ENCODE peak calls at places on chromosome 20, in ten cellular contexts. B is OCI-LY7; G is CD4-positive, alpha-beta T cell; Y is osteoblast; Q is epithelial cell of esophagus; N is foreskin keratinocyte; U is H9; H is spleen; M is left lung; K is mammary epithelial cell. E is an unnamed sample.

GRCh38 chr20:45010399-45010828 is 44.1 kb downstream of the STK4 start:
- DNase-seq in B (no peak), G (no peak), Y (peak), Q (peak), N (peak), U (no peak), H (no peak), M (no peak), K (peak), E (no peak)

GRCh38 chr20:884983-885952 is 30.9 kb downstream of the ANGPT4 start:
- DNase-seq in B (no peak), G (no peak), Y (peak), Q (peak), N (peak), U (peak), H (no peak), M (peak), K (peak), E (no peak)

GRCh38 chr20:3763691-3764601 is 3.6 kb downstream of the ADISSP start:
- DNase-seq in B (no peak), G (no peak), Y (peak), Q (no peak), N (no peak), U (no peak), H (no peak), M (no peak), K (no peak), E (no peak)

GRCh38 chr20:7930386-7930785 is 9.9 kb downstream of the HAO1 start:
- DNase-seq in B (no peak), G (no peak), Y (no peak), Q (peak), N (peak), U (no peak), H (no peak), M (no peak), K (no peak), E (no peak)

GRCh38 chr20:53643031-53643832 is 49.6 kb upstream of the ZNF217 start:
- DNase-seq in B (peak), G (peak), Y (peak), Q (peak), N (peak), U (no peak), H (peak), M (peak), K (peak), E (peak)

GRCh38 chr20:32057785-32058184 is 5.7 kb downstream of the HCK start:
- DNase-seq in B (no peak), G (no peak), Y (no peak), Q (no peak), N (no peak), U (no peak), H (no peak), M (no peak), K (no peak), E (no peak)

GRCh38 chr20:57753332-57754164 is 43.7 kb upstream of the PMEPA1 start:
- DNase-seq in B (no peak), G (no peak), Y (no peak), Q (no peak), N (no peak), U (no peak), H (peak), M (peak), K (no peak), E (no peak)

GRCh38 chr20:58832442-58832841 is 18.3 kb downstream of the GNAS-AS1 start:
- DNase-seq in B (no peak), G (no peak), Y (peak), Q (no peak), N (no peak), U (no peak), H (no peak), M (no peak), K (no peak), E (no peak)

GRCh38 chr20:3766832-3767433 is 620 bp downstream of the ADISSP start:
- DNase-seq in B (peak), G (no peak), Y (peak), Q (no peak), N (no peak), U (no peak), H (no peak), M (peak), K (no peak), E (no peak)

GRCh38 chr20:24289737-24290481 is 179.5 kb upstream of the SYNDIG1 start:
- DNase-seq in B (no peak), G (no peak), Y (no peak), Q (no peak), N (no peak), U (peak), H (no peak), M (no peak), K (no peak), E (no peak)

GRCh38 chr20:50229156-50229605 is 38.6 kb downstream of the CEBPB start:
- DNase-seq in B (no peak), G (no peak), Y (peak), Q (no peak), N (no peak), U (no peak), H (no peak), M (no peak), K (no peak), E (no peak)

GRCh38 chr20:24465168-24465567 is 4.3 kb upstream of the SYNDIG1 start:
- DNase-seq in B (no peak), G (no peak), Y (no peak), Q (no peak), N (no peak), U (no peak), H (no peak), M (no peak), K (no peak), E (no peak)

GRCh38 chr20:6058684-6059295 is 4.9 kb upstream of the LRRN4 start:
- DNase-seq in B (no peak), G (no peak), Y (peak), Q (no peak), N (no peak), U (no peak), H (no peak), M (peak), K (no peak), E (no peak)

GRCh38 chr20:44754554-44754953 is 8.9 kb downstream of the KCNK15 start:
- DNase-seq in B (no peak), G (no peak), Y (no peak), Q (no peak), N (no peak), U (no peak), H (no peak), M (no peak), K (no peak), E (no peak)

GRCh38 chr20:58882704-58883089 is 30.2 kb downstream of the GNAS start:
- DNase-seq in B (no peak), G (no peak), Y (no peak), Q (no peak), N (no peak), U (no peak), H (no peak), M (no peak), K (no peak), E (no peak)

GRCh38 chr20:13180986-13181889 is 39.8 kb upstream of the ISM1 start:
- DNase-seq in B (no peak), G (no peak), Y (no peak), Q (no peak), N (no peak), U (no peak), H (no peak), M (no peak), K (no peak), E (no peak)

GRCh38 chr20:8449120-8449519 is 317.1 kb downstream of the PLCB1 start:
- DNase-seq in B (no peak), G (no peak), Y (peak), Q (no peak), N (no peak), U (no peak), H (no peak), M (no peak), K (no peak), E (no peak)

GRCh38 chr20:32453467-32454163 is 95.5 kb downstream of the ASXL1 start:
- DNase-seq in B (no peak), G (no peak), Y (peak), Q (no peak), N (no peak), U (no peak), H (peak), M (no peak), K (no peak), E (no peak)

GRCh38 chr20:24814556-24815195 is 134.4 kb upstream of the CST7 start:
- DNase-seq in B (no peak), G (no peak), Y (peak), Q (no peak), N (no peak), U (no peak), H (peak), M (no peak), K (no peak), E (no peak)

GRCh38 chr20:57664476-57664875 is 44.2 kb upstream of the ZBP1 start:
- DNase-seq in B (no peak), G (no peak), Y (no peak), Q (no peak), N (no peak), U (no peak), H (peak), M (peak), K (no peak), E (no peak)

GRCh38 chr20:3238616-3239025 is 369 bp downstream of the SLC4A11 start:
- DNase-seq in B (peak), G (peak), Y (peak), Q (peak), N (peak), U (peak), H (no peak), M (no peak), K (peak), E (peak)

GRCh38 chr20:58169441-58169840 is 59.0 kb downstream of the ANKRD60 start:
- DNase-seq in B (no peak), G (no peak), Y (peak), Q (no peak), N (no peak), U (no peak), H (no peak), M (no peak), K (no peak), E (no peak)

GRCh38 chr20:1324598-1325172 is 4.3 kb downstream of the SDCBP2 start:
- DNase-seq in B (no peak), G (no peak), Y (peak), Q (no peak), N (no peak), U (no peak), H (peak), M (no peak), K (no peak), E (peak)

GRCh38 chr20:37344506-37345338 is 1.2 kb upstream of the SRC start:
- DNase-seq in B (no peak), G (no peak), Y (peak), Q (peak), N (peak), U (peak), H (peak), M (peak), K (peak), E (no peak)

GRCh38 chr20:19688031-19688806 is 69.8 kb upstream of the RIN2 start:
- DNase-seq in B (no peak), G (no peak), Y (peak), Q (peak), N (peak), U (peak), H (no peak), M (peak), K (peak), E (no peak)

GRCh38 chr20:18702736-18703135 is 110.8 kb upstream of the SCP2D1 start:
- DNase-seq in B (no peak), G (no peak), Y (peak), Q (peak), N (no peak), U (no peak), H (no peak), M (no peak), K (peak), E (no peak)

GRCh38 chr20:51272392-51272791 is 249.5 kb upstream of the KCNG1 start:
- DNase-seq in B (no peak), G (no peak), Y (no peak), Q (peak), N (no peak), U (no peak), H (no peak), M (no peak), K (no peak), E (no peak)

GRCh38 chr20:44496976-44497375 is 21.3 kb downstream of the TTPAL start:
- DNase-seq in B (no peak), G (no peak), Y (peak), Q (peak), N (peak), U (no peak), H (no peak), M (no peak), K (peak), E (no peak)

GRCh38 chr20:51800132-51800721 is 2.1 kb downstream of the SALL4 start:
- DNase-seq in B (peak), G (peak), Y (peak), Q (peak), N (peak), U (peak), H (peak), M (peak), K (peak), E (peak)

GRCh38 chr20:51135926-51136325 is 113.0 kb upstream of the KCNG1 start:
- DNase-seq in B (no peak), G (no peak), Y (no peak), Q (no peak), N (no peak), U (no peak), H (no peak), M (no peak), K (no peak), E (no peak)

GRCh38 chr20:16573011-16573965 is at the start of gene KIF16B:
- DNase-seq in B (peak), G (peak), Y (peak), Q (peak), N (peak), U (peak), H (peak), M (peak), K (peak), E (peak)

DNA sequence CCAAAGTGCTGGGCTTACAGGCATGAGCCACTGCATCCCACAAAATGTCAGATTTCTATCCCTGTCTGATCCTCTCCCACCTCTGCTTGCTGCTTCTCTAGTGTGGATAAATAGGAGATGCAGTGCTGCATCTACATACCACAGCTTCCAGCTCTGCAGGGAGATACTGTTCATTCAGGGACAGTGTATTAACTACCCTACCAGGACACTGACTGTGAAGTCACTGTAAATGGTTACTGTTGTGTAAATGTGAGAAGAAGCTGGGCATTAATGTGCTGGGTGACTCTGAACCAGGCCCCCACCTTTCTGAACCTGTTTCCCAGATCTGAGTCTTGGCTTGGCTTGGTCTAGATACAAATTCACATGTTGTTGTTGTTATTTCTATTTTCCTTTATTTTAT is 488.6 kb upstream of the SULF2 start:
- DNase-seq in B (no peak), G (no peak), Y (no peak), Q (no peak), N (no peak), U (no peak), H (no peak), M (no peak), K (no peak), E (no peak)
- TF ChIP-seq CTCF in B (no peak), G (no peak), Y (no peak), Q (no peak), N (no peak), U (no peak), H (no peak), M (no peak), K (no peak), E (no peak)

GRCh38 chr20:4774209-4774608 is 52.5 kb downstream of the PRND start:
- DNase-seq in B (no peak), G (no peak), Y (no peak), Q (no peak), N (no peak), U (no peak), H (no peak), M (no peak), K (no peak), E (no peak)
- TF ChIP-seq CTCF in B (no peak), G (no peak), Y (no peak), Q (no peak), N (no peak), U (no peak), H (no peak), M (no peak), K (no peak), E (no peak)

DNA sequence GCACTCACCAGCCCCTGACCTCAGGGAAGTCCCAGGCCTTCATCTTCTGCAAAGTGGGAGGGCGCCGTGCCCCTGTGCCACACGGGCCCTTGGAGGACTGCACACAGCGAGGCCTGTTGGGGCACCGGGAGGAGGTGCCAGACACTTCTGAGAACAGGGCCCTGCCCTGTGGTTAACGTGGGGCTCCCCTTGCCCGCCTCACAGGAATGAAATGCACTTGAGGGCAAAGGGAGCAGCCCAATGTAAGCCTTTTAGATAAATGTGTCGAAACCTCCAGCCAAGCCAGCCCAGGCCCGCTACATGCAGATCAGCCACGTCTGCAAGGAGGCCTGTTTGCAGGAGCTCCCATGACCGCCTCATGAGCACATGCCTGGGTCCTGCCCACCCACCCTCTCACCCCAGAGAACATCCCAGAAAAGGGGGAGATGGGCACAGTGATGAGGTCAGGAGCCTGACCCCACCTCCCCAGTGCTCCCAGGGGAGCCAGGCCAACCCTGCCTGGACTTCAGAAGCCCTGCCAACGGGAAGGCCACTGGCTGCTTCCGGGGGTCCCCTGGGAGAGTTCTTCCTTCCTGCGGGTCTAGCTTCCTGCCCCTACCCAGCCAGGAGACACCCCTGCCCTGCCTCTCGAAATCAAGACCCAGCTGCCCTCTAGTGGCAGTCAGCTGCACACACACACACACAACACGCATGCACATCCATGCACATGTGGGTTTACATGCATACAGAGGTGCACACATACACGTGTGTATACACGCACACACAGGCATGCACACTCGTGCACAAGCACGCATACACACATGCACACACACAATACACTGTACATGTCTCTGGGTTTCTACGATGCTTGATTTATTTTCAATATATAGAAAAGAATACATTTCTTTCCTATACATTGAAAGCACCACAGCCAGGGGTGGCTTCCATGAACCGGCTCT is 178.7 kb downstream of the TAF4 start:
- DNase-seq in B (peak), G (peak), Y (peak), Q (peak), N (peak), U (peak), H (peak), M (no peak), K (peak), E (peak)
- TF ChIP-seq CTCF in B (peak), G (peak), Y (peak), Q (peak), N (peak), U (peak), H (peak), M (peak), K (peak), E (peak)

GRCh38 chr20:46025376-46025783 is 3.6 kb upstream of the SLC12A5 start:
- DNase-seq in B (no peak), G (no peak), Y (peak), Q (no peak), N (no peak), U (no peak), H (no peak), M (no peak), K (no peak), E (no peak)

GRCh38 chr20:46022411-46023147 is 6.4 kb upstream of the SLC12A5 start:
- DNase-seq in B (peak), G (peak), Y (peak), Q (peak), N (no peak), U (peak), H (peak), M (peak), K (peak), E (peak)

GRCh38 chr20:46021361-46022359 is 7.4 kb upstream of the SLC12A5 start:
- DNase-seq in B (peak), G (peak), Y (no peak), Q (peak), N (no peak), U (peak), H (peak), M (no peak), K (no peak), E (peak)

GRCh38 chr20:46023999-46024398 is 5.0 kb upstream of the SLC12A5 start:
- DNase-seq in B (no peak), G (no peak), Y (no peak), Q (peak), N (no peak), U (no peak), H (no peak), M (no peak), K (peak), E (no peak)

GRCh38 chr20:46023148-46023484 is 5.9 kb upstream of the SLC12A5 start:
- DNase-seq in B (no peak), G (no peak), Y (peak), Q (no peak), N (no peak), U (no peak), H (no peak), M (no peak), K (no peak), E (no peak)
- TF ChIP-seq CTCF in B (no peak), G (no peak), Y (no peak), Q (no peak), N (no peak), U (no peak), H (no peak), M (no peak), K (no peak), E (no peak)

GRCh38 chr20:17659801-17660200 is 22.2 kb downstream of the RRBP1 start:
- DNase-seq in B (no peak), G (no peak), Y (no peak), Q (no peak), N (no peak), U (no peak), H (peak), M (no peak), K (no peak), E (no peak)
- TF ChIP-seq CTCF in B (peak), G (no peak), Y (peak), Q (no peak), N (no peak), U (peak), H (no peak), M (no peak), K (no peak), E (no peak)

DNA sequence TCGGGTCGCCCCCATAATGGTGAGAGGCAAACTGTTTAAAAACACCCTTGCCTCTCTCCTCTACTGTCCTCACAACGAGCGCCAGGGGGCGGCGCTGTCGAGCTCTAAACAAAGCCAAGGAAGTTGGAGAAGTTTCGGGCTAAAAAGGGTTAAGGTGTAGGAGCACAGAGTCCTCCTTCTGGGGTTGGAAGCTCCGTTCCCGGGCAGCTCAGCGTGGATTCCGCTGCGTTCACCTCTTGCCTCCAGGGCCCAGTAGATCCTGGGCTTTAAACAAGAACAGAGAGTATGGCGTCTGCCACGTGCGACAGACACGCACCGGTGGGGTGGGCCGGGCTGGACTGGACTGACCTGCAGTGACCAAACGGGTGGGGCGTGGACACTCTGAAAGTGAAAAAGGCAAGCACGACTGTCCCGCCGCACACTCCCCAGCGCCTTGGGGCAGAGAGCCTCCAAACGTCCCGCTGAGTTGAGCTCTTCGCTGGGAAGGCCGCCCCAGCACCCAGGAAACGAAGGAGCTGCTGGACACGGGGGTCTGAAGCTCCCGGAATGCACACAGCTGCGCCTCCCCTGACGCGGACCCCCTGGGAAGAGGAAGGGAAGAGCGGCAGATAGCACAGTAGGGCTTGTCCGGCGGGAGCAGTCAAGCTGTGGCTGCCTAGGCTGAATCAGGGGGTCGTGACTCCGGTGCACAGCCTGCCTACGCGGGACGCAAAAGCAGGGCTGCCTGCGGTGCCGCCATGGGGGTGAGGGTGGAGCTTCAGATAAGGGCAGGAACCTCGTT is 1.6 kb upstream of the THBD start:
- DNase-seq in B (no peak), G (no peak), Y (peak), Q (peak), N (peak), U (peak), H (peak), M (peak), K (peak), E (no peak)
- TF ChIP-seq CTCF in B (peak), G (no peak), Y (peak), Q (peak), N (peak), U (peak), H (peak), M (peak), K (peak), E (peak)

GRCh38 chr20:62899633-62900051 is 26.7 kb downstream of the DIDO1 start:
- DNase-seq in B (no peak), G (no peak), Y (peak), Q (peak), N (peak), U (no peak), H (no peak), M (no peak), K (no peak), E (no peak)
- TF ChIP-seq CTCF in B (no peak), G (no peak), Y (no peak), Q (peak), N (peak), U (peak), H (no peak), M (no peak), K (peak), E (no peak)

GRCh38 chr20:10094566-10095173 is 59.9 kb downstream of the ANKEF1 start:
- DNase-seq in B (no peak), G (no peak), Y (no peak), Q (peak), N (no peak), U (no peak), H (no peak), M (no peak), K (no peak), E (no peak)
- TF ChIP-seq CTCF in B (no peak), G (no peak), Y (peak), Q (peak), N (peak), U (peak), H (no peak), M (no peak), K (peak), E (no peak)